ENCODE peak calls at places on chromosomes 3 and 15, in seven cellular contexts. F is fibroblast of the aortic adventitia, J is kidney epithelial cell, B is HCT116, C is lower lobe of right lung, L is small intestine, Z is GM12865. A is an unnamed sample.

GRCh38 chr3:160665784-160666526 is 11.0 kb upstream of the ARL14 start:
- DNase-seq in F (peak), J (peak), B (no peak), C (no peak), L (peak), Z (peak), A (peak)

GRCh38 chr3:37907906-37908305 is 46.2 kb downstream of the CTDSPL start:
- DNase-seq in F (no peak), J (no peak), B (no peak), C (no peak), L (no peak), Z (peak), A (no peak)

GRCh38 chr3:117622130-117622841 is 912.7 kb downstream of the TUSC7 start:
- DNase-seq in F (peak), J (peak), B (no peak), C (no peak), L (no peak), Z (no peak), A (no peak)

GRCh38 chr3:46261926-46262594 is 19.8 kb downstream of the CCR3 start:
- DNase-seq in F (peak), J (no peak), B (no peak), C (no peak), L (peak), Z (no peak), A (no peak)

GRCh38 chr15:66598095-66598815 is 32.5 kb upstream of the LCTL start:
- DNase-seq in F (no peak), J (no peak), B (no peak), C (peak), L (no peak), Z (no peak), A (no peak)

GRCh38 chr15:78174398-78174797 is 25.2 kb downstream of the IDH3A start:
- DNase-seq in F (no peak), J (no peak), B (no peak), C (no peak), L (no peak), Z (peak), A (peak)

GRCh38 chr3:197793246-197793645 is 2.2 kb downstream of the LRCH3 start:
- DNase-seq in F (peak), J (no peak), B (no peak), C (no peak), L (peak), Z (peak), A (no peak)

GRCh38 chr15:62656071-62656470 is 386.5 kb upstream of the TPM1 start:
- DNase-seq in F (no peak), J (no peak), B (no peak), C (no peak), L (no peak), Z (no peak), A (no peak)

GRCh38 chr15:85496551-85497545 is 116.4 kb downstream of the AKAP13 start:
- DNase-seq in F (no peak), J (no peak), B (no peak), C (no peak), L (no peak), Z (no peak), A (no peak)

GRCh38 chr3:48565591-48566400 is 2.2 kb upstream of the UCN2 start:
- DNase-seq in F (peak), J (no peak), B (peak), C (no peak), L (no peak), Z (no peak), A (no peak)

GRCh38 chr15:26893351-26894065 is 26.6 kb downstream of the GABRA5 start:
- DNase-seq in F (no peak), J (no peak), B (no peak), C (no peak), L (no peak), Z (no peak), A (no peak)

GRCh38 chr15:57509121-57509520 is 82.6 kb upstream of the MYZAP start:
- DNase-seq in F (no peak), J (peak), B (no peak), C (no peak), L (no peak), Z (no peak), A (no peak)

GRCh38 chr15:50675524-50676144 is 11.0 kb downstream of the TRPM7 start:
- DNase-seq in F (peak), J (no peak), B (peak), C (no peak), L (peak), Z (peak), A (no peak)

DNA sequence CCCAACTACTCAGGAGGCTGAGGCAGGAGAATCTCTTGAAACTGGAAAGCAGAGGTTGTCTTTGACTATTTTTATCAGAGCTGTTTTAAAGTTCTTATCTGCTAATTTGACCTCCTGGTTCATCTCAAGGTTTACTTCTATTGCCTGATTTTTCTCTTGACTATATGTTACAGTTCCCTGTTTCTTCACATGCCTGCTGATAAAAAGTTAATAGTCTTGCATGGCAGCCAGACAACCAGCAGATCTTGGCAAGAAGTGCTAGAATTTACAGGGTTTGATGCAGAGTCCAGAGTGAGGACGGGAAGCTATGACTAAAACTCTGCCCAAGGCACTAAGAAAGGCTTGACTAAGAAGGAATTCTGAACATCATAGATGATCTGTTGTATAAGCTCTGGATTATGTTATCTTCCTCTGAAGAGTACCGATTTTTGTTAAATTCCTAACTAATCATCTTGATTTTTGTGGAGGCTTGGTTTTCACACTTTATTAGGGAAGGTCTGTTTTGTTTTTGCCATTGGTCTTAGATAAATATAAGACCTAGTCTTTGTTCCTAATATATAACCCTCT is 85.9 kb downstream of the CHSY1 start:
- DNase-seq in F (no peak), J (no peak), B (no peak), C (no peak), L (no peak), Z (no peak), A (no peak)
- H3K4me3 ChIP-seq in F (no peak), J (no peak), B (no peak), C (no peak), L (no peak), Z (no peak), A (no peak)

DNA sequence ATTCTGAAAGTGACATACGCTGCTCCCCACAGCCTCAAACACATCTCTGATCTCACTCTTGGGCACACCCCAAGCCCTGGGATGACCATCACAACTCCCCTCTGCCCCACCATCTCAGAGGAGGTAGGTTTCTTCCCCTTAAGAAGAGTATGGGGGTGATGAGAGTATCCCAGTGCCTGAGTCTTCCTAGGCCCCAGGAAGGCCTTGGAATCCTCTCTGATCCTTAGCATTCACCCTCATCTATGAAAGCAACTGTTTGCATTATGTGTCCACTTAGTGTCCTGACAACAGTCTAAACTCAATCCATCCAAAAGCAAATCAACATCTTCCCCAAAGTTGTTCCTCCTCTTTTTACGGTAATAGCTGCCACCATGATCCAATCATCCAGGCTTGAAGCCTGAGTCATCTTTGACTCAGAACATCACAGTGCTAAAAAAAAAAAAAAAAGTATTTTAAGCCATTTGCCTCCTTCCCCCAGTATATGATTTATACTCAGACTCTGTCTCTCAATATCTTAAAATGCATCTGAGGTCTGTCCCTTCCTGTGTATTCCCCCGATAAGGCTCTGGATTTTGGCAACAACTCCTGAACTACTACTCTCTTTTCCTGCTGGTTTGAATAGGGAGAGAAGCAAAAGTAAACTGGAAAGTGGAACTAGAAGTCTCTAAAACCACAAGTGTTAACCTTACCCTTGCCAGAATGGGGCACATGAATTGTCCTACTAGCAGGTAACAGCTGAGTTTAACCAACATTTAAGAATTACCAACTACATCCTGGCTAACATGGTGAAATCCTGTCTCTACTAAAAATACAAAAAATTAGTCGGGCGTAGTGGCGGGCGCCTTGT is 22.5 kb downstream of the POPDC2 start:
- DNase-seq in F (peak), J (peak), B (no peak), C (no peak), L (no peak), Z (peak), A (no peak)
- H3K4me3 ChIP-seq in F (no peak), J (no peak), B (no peak), C (peak), L (no peak), Z (peak), A (no peak)

GRCh38 chr3:42652251-42652610 is 1.3 kb upstream of the ZBTB47 start:
- DNase-seq in F (no peak), J (no peak), B (no peak), C (no peak), L (no peak), Z (no peak), A (no peak)

GRCh38 chr3:42653303-42653559 is 266 bp upstream of the ZBTB47 start:
- DNase-seq in F (no peak), J (no peak), B (no peak), C (no peak), L (no peak), Z (no peak), A (no peak)

GRCh38 chr3:42649783-42650182 is 3.7 kb upstream of the ZBTB47 start:
- DNase-seq in F (no peak), J (no peak), B (no peak), C (no peak), L (no peak), Z (no peak), A (no peak)

GRCh38 chr3:42652611-42653302 is 740 bp upstream of the ZBTB47 start:
- DNase-seq in F (peak), J (peak), B (peak), C (peak), L (peak), Z (peak), A (peak)

DNA sequence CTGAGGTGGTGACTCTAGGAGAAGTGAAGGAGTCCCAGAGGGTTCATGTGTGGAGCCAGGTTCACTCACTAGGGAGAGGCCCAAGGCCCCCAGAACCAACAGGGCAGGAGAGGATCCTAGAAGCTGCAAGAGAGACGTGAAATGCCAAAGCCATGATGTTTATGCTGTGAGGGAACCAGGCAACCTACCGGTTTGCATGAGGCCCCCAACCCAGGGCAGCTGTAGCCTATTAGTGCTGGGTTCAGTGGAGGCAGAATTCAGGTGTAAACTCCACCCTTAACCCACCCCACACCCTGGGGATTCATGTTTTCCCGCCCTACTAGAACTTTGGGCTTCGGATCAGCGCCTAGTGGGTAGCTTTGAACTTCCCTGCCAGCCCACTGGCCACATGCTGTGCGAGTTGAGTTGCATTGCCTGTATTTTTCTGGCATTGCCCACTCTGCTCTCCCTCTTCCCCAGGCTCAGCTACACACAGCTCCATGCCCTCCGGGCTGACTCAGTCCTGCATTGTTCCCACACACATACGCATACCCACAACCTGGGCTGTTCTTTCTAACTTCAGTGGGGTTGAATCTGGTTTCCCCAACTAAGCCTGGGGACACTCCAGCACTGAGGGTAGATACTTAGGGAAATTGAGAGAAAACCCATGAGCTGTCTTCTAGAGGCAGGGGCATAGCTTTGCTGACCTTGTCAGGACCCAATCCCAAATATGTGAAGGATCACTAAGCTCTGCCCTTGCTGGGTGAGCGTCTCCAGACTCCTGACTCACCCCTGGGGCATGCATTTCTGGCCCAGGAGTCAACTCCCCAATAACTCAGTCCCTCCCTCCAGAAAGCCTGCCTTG is 2.0 kb upstream of the ZBTB47 start:
- DNase-seq in F (peak), J (peak), B (no peak), C (no peak), L (no peak), Z (no peak), A (no peak)
- H3K4me3 ChIP-seq in F (peak), J (no peak), B (peak), C (no peak), L (no peak), Z (no peak), A (no peak)

DNA sequence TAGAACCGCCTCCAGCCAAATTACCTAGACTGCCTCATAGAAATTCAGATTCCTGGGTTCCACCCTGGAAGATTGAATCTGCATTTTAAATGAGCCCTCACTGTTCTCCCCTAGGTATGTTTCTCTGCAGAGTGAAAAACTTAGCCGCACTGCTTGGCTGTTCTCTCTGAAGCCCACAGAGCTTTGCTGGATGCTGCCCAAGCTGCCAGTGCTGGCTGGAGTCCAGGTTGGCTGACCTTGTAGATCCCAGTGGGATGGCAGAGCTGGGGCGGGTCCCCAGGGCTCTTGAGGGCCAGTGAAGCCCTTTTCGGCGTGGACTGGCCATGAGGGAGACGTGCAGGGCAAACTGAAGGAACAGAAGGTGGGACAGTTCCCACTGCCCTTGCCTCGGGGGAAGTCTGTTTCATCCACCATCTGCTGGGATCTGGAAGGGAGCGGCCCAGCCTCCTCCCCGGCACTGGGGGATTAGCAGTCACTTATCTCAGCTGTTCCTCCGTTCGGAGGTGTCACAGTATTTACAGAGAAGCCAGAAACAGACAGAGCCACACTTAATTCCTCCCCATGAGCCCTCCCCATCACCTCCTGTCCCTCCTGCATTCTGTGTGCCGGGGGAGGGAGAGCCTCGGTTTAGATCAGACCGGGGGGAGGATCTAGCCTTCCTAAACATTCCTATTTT is 3.9 kb upstream of the ACTC1 start:
- DNase-seq in F (no peak), J (no peak), B (no peak), C (no peak), L (no peak), Z (no peak), A (no peak)
- H3K4me3 ChIP-seq in F (no peak), J (no peak), B (no peak), C (no peak), L (no peak), Z (no peak), A (no peak)

DNA sequence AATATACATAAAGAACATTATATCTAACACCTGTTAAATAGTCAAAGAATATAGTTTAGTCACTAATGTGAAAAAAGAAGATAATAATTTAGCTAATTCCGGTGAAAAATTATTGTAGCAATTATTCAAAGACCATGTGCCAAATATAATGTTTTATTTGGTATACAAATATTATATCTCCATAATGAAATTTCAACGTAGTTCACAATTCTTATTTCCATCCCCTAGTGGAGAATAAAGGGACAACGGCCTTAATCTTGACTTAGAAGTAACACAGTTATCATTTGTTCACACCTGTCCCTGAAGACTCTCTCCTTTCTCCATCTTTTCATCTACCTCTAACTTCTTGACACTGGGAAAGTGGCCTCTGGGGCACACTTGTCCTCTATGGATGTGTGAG is 213.4 kb downstream of the ERC2 start:
- DNase-seq in F (no peak), J (no peak), B (no peak), C (no peak), L (no peak), Z (no peak), A (no peak)
- H3K4me3 ChIP-seq in F (no peak), J (no peak), B (no peak), C (no peak), L (no peak), Z (no peak), A (no peak)